ENCODE peak calls at places on chromosomes 7 and 10, in seven cellular contexts. G is suprapubic skin, S is upper lobe of right lung, Z is endodermal cell, Q is choroid plexus epithelial cell, E is AG04450, N is mammary epithelial cell. A is an unnamed sample.

GRCh38 chr7:1290262-1291039 is 57.8 kb downstream of the UNCX start:
- DNase-seq in S (no peak), E (no peak), G (no peak), Q (no peak), Z (peak), N (no peak), A (no peak)

GRCh38 chr7:152872745-152873118 is 113.2 kb downstream of the ACTR3B start:
- DNase-seq in G (no peak), E (no peak), S (peak), Q (no peak), Z (peak), N (no peak), A (no peak)

GRCh38 chr7:2717293-2717904 is 29.4 kb downstream of the AMZ1 start:
- DNase-seq in S (peak), N (no peak), E (no peak), Z (peak), G (no peak), Q (peak), A (no peak)

GRCh38 chr7:104230606-104231005 is 22.8 kb upstream of the ORC5 start:
- DNase-seq in S (no peak), N (no peak), G (no peak), E (peak), Z (no peak), Q (peak), A (no peak)

GRCh38 chr10:73088304-73088703 is 8.4 kb downstream of the P4HA1 start:
- DNase-seq in Q (peak), Z (no peak), S (no peak), G (no peak), N (no peak), E (no peak), A (no peak)

GRCh38 chr10:1171586-1171985 is 115.4 kb downstream of the WDR37 start:
- DNase-seq in Z (no peak), N (no peak), Q (no peak), S (peak), G (no peak), E (no peak), A (no peak)

GRCh38 chr7:76430211-76430610 is 5.5 kb downstream of the ZP3 start:
- DNase-seq in G (peak), S (no peak), Q (no peak), Z (no peak), N (no peak), E (no peak), A (no peak)

GRCh38 chr7:11951909-11952308 is 119.9 kb upstream of the THSD7A start:
- DNase-seq in N (peak), E (no peak), S (no peak), Q (peak), G (no peak), Z (no peak), A (no peak)

GRCh38 chr10:93146336-93146735 is 72.6 kb downstream of the CYP26A1 start:
- DNase-seq in N (no peak), S (no peak), E (no peak), G (no peak), Z (no peak), Q (no peak), A (no peak)

GRCh38 chr7:129739427-129739826 is 127.9 kb downstream of the NRF1 start:
- DNase-seq in E (peak), N (no peak), Q (peak), G (no peak), Z (no peak), S (no peak), A (no peak)

GRCh38 chr10:78717200-78717599 is 351.6 kb upstream of the ZMIZ1 start:
- DNase-seq in Q (peak), N (peak), S (no peak), Z (no peak), G (no peak), E (peak), A (no peak)

GRCh38 chr10:78721231-78721630 is 347.5 kb upstream of the ZMIZ1 start:
- DNase-seq in E (no peak), S (no peak), Q (no peak), Z (no peak), G (no peak), N (no peak), A (no peak)

GRCh38 chr10:78718032-78718572 is 350.7 kb upstream of the ZMIZ1 start:
- DNase-seq in E (no peak), Z (no peak), S (no peak), N (no peak), Q (no peak), G (no peak), A (no peak)

GRCh38 chr10:78719276-78719675 is 349.5 kb upstream of the ZMIZ1 start:
- DNase-seq in Z (no peak), G (no peak), Q (no peak), N (no peak), E (no peak), S (no peak), A (no peak)

GRCh38 chr10:78720091-78720490 is 348.7 kb upstream of the ZMIZ1 start:
- DNase-seq in S (no peak), N (no peak), G (no peak), E (no peak), Z (no peak), Q (no peak), A (no peak)
- H3K4me3 ChIP-seq in S (no peak), N (no peak), G (no peak), E (no peak), Z (no peak), Q (no peak), A (no peak)

DNA sequence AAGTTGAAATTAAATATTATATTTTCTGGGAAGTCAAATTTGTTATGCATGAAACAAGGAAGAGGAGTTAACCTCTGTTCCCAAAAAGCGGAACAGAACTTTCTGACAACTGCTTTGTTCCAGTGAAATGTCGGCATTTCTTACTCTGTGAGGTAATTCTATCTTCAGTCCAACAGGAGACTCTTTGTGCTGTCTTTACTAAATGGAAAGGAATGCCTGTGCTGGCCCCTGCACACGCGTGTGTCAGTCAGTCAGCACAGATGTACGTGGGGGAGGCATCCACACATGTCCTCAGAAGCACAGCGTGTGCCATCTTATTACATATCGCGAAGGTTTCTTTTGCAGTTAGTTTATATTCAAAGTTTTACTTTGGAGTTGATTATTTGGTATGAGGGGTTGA is 37.5 kb downstream of the NET1 start:
- DNase-seq in N (peak), S (no peak), Z (no peak), G (no peak), Q (peak), E (peak), A (peak)
- H3K4me3 ChIP-seq in N (no peak), S (peak), Z (no peak), G (peak), Q (peak), E (peak), A (peak)

GRCh38 chr7:141739250-141739649 is 1.1 kb downstream of the SSBP1 start:
- DNase-seq in Z (no peak), G (no peak), Q (no peak), S (no peak), E (no peak), N (no peak), A (no peak)
- H3K4me3 ChIP-seq in Z (peak), G (peak), Q (peak), S (peak), E (peak), N (peak), A (peak)

GRCh38 chr7:116861717-116862116 is 670 bp upstream of the CAPZA2 start:
- DNase-seq in S (no peak), G (no peak), N (no peak), Z (no peak), E (no peak), Q (no peak), A (no peak)
- H3K4me3 ChIP-seq in S (peak), G (no peak), N (no peak), Z (no peak), E (no peak), Q (no peak), A (no peak)

DNA sequence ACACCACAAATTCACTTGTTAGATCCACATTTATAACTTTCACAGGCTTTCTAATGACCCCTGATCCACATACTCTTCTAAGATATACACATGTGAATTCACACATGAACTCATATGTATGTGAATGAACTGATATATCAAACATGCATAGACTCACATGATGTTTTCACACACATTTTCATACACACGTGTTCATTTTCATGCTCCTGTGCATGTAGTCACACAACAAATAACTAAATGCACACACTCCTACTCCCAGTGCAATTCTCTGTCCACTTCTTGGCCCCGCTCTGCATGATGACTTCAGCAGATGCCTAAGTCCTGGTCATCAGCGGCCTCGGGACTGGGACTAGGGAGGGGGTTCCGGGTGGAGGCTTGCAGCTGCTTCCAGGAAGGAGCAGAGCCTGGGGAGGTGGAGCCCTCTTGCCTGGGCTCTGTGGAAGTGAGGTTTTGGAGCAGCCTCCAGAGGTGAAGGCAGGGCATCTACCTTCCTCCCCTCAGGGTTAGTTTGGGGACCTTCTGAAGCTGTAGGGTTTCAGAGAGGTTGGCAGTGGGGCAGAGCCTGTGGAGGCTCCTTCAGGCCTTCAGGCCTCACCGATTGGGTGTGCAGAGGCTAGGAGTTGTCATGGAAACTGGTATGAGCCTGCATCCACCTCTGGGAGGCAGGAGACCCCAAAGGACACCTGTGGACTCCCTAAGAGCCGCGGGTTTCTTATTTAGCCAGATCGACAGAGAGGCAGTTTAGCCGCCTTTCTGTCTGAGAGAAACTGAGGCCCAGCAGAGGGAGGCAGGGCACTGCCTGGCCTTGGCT is 1.8 kb downstream of the LZTS2 start:
- DNase-seq in G (peak), Q (peak), E (no peak), S (peak), N (peak), Z (peak), A (peak)
- H3K4me3 ChIP-seq in G (peak), Q (peak), E (peak), S (peak), N (peak), Z (peak), A (peak)

GRCh38 chr7:84091318-84091717 is 103.3 kb downstream of the SEMA3A start:
- DNase-seq in E (no peak), S (no peak), Q (no peak), N (no peak), Z (no peak), G (no peak), A (no peak)

GRCh38 chr7:84088669-84089278 is 105.8 kb downstream of the SEMA3A start:
- DNase-seq in S (no peak), Z (no peak), N (no peak), E (no peak), G (no peak), Q (no peak), A (no peak)

GRCh38 chr7:84092207-84092606 is 102.4 kb downstream of the SEMA3A start:
- DNase-seq in E (no peak), N (peak), G (no peak), S (no peak), Z (no peak), Q (no peak), A (no peak)
- H3K4me3 ChIP-seq in E (no peak), N (peak), G (no peak), S (no peak), Z (no peak), Q (peak), A (no peak)

GRCh38 chr10:49598164-49598856 is 11.8 kb upstream of the SLC18A3 start:
- DNase-seq in Z (no peak), N (no peak), E (no peak), Q (no peak), S (no peak), G (no peak), A (no peak)
- H3K4me3 ChIP-seq in Z (no peak), N (no peak), E (no peak), Q (no peak), S (no peak), G (no peak), A (no peak)

DNA sequence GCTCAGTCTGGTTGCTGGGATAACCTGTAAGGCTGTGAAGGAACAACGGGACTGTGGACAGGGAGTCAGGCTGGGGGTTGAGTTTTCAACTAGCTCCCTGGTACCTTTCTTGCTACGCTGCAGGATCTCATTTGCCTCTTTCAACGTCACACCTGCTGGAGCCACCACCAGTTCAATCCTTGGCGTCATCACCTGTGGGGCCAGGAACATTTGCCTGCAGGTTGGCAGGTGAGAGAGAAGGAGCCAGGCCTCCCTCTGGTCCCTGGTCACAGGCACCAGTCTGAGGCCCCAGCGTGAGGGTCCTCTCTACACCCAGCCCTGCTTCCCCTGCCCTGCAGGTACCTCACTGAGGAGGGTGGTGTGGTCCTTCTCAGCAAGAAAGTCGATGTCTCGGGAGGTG is 9.8 kb downstream of the IMPDH1 start:
- DNase-seq in Q (no peak), Z (no peak), E (no peak), S (no peak), G (peak), N (no peak), A (no peak)
- H3K4me3 ChIP-seq in Q (no peak), Z (no peak), E (no peak), S (no peak), G (no peak), N (no peak), A (no peak)

DNA sequence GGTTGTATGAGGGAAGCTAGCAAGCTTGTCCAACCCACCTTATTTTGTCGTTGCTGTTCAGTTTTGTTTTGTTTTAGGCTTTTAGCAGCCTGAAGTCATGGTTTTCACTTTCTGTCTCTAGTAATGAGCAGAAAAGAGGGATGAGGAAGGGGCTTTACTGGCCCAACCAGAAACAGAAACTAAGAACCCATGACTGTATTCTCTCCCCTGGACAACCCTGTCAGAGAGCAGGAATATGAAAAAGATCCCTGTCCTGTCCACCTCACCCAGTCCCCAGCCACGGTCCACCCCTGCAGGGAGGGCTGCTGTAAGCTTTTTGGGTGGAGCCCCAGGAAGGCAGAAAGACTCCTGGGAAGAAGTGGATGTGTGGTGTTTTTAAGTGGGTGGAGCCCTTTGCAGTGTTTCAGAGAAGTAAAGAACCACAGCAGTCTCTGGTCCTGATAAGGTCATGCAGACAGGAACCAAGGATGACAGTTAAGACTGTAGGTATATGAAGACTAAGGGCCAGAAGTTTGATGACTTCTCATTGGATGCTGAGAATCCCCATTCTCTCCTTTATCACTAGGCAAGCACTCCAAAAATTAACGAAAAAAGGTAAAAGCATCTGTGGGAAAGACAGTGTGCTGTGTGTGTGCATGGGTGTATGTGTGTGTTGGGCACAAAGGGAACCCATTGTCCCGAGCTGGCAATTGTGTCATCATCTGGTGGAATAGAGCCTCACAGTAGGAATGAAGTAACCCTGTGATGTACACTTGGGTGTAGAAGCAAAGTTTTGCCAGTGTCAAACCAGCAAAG is 13.8 kb downstream of the MRPL32 start:
- DNase-seq in E (no peak), Q (peak), N (no peak), G (no peak), Z (no peak), S (no peak), A (no peak)
- H3K4me3 ChIP-seq in E (no peak), Q (no peak), N (no peak), G (no peak), Z (no peak), S (no peak), A (no peak)

A was measured in skeletal muscle cell.